ENCODE peak calls at places on chromosome 17, in nine cellular contexts. S is stomach, R is psoas muscle, D is astrocyte, A is body of pancreas, B is heart right ventricle, C is cardiac muscle cell, H is aorta, U is uterus. L is an unnamed sample.

GRCh38 chr17:49928126-49928800 is 40.7 kb upstream of the DLX4 start:
- DNase-seq in H (no peak), R (no peak), A (no peak), D (no peak), S (no peak), B (no peak), C (no peak), U (no peak), L (no peak)

GRCh38 chr17:74671031-74671771 is 41.5 kb downstream of the CD300LF start:
- DNase-seq in H (peak; percentile 91), D (peak; percentile 66), C (peak; percentile 95), A (peak; percentile 70), S (peak; percentile 64), U (peak; percentile 25), R (peak; percentile 74), B (peak; percentile 84), L (peak; percentile 33)

GRCh38 chr17:6639651-6640535 is 618 bp downstream of the KIAA0753 start:
- DNase-seq in D (peak; percentile 46), R (peak; percentile 47), C (peak; percentile 66), A (no peak), S (no peak), B (peak; percentile 21), U (peak; percentile 28), H (peak; percentile 78), L (peak; percentile 15)

GRCh38 chr17:14080847-14081251 is 11.5 kb downstream of the COX10 start:
- DNase-seq in B (no peak), R (no peak), U (no peak), D (no peak), S (no peak), H (no peak), C (no peak), A (no peak), L (no peak)

GRCh38 chr17:77836557-77837041 is 121.9 kb upstream of the TNRC6C start:
- DNase-seq in U (no peak), S (no peak), B (no peak), R (no peak), A (peak; percentile 78), H (no peak), D (peak; percentile 84), C (no peak), L (no peak)

GRCh38 chr17:8292639-8293395 is 2.4 kb downstream of the SLC25A35 start:
- DNase-seq in S (no peak), A (no peak), R (no peak), U (no peak), H (no peak), C (no peak), D (no peak), B (no peak), L (no peak)

GRCh38 chr17:16106161-16106891 is 106.7 kb downstream of the TTC19 start:
- DNase-seq in C (no peak), S (no peak), B (no peak), H (no peak), U (peak; percentile 74), A (no peak), R (no peak), D (peak; percentile 80), L (no peak)

GRCh38 chr17:9054611-9055010 is 33.3 kb downstream of the NTN1 start:
- DNase-seq in A (no peak), S (no peak), U (no peak), R (no peak), B (no peak), C (no peak), H (no peak), D (no peak), L (no peak)

GRCh38 chr17:79651266-79651665 is 40.4 kb upstream of the RBFOX3 start:
- DNase-seq in B (no peak), S (no peak), C (no peak), R (no peak), H (no peak), A (no peak), U (no peak), D (no peak), L (peak; percentile 28)

GRCh38 chr17:29401237-29401636 is 11.1 kb downstream of the TAOK1 start:
- DNase-seq in D (no peak), B (no peak), C (no peak), A (no peak), H (no peak), U (no peak), S (no peak), R (no peak), L (no peak)

GRCh38 chr17:79018045-79018695 is 5.8 kb upstream of the C1QTNF1 start:
- DNase-seq in U (no peak), A (no peak), H (peak; percentile 57), D (no peak), R (no peak), S (no peak), C (no peak), B (no peak), L (no peak)

GRCh38 chr17:2239882-2240430 is 63.6 kb downstream of the SMG6 start:
- DNase-seq in U (peak; percentile 89), D (peak; percentile 95), R (peak; percentile 72), A (peak; percentile 33), H (peak; percentile 89), B (no peak), S (peak; percentile 33), C (no peak), L (peak; percentile 62)

GRCh38 chr17:145671-146541 is 8.5 kb downstream of the SCGB1C2 start:
- DNase-seq in R (peak; percentile 12), S (peak; percentile 15), B (no peak), A (peak; percentile 1), D (no peak), C (no peak), H (peak; percentile 66), U (peak; percentile 14), L (no peak)

GRCh38 chr17:51085150-51085805 is 35.4 kb downstream of the SPAG9 start:
- DNase-seq in S (no peak), H (no peak), D (peak; percentile 26), C (no peak), B (no peak), U (no peak), A (no peak), R (no peak), L (no peak)

DNA sequence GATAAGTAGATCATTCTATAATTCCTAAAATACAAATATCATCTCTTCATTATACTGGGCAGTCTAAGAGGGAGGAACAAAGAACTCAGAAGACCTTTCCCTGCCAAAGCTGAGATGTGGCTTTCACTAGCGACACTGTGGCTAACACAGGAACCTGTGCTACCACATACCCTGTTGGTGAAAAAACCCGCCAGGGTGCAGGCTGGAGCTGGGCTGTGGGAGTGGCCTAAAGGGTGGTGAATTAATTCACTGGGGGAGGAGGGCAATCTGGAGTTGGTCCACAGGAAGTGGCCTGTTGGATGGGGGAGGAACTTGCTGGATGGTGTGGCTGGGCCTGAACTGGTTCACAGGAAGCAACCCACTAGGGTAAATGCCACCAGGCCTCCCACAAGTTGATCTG is 7.4 kb downstream of the ZNF594 start:
- DNase-seq in R (no peak), H (no peak), U (no peak), C (no peak), A (no peak), B (no peak), S (no peak), D (no peak), L (no peak)
- H3K9me3 ChIP-seq in R (peaks cover 93% of the 10 kb centered on the region), H (peaks cover 33% of the 10 kb centered on the region), U (peaks cover 4% of the 10 kb centered on the region), C (peaks cover 13% of the 10 kb centered on the region), A (no peaks in the 10 kb centered on the region), B (peaks cover 98% of the 10 kb centered on the region), S (peaks cover 76% of the 10 kb centered on the region), D (peaks cover 75% of the 10 kb centered on the region), L (peaks cover 42% of the 10 kb centered on the region)

GRCh38 chr17:72126575-72127486 is 6.0 kb downstream of the SOX9 start:
- DNase-seq in B (no peak), C (no peak), U (no peak), D (peak; percentile 89), A (peak; percentile 71), R (no peak), H (no peak), S (peak; percentile 61), L (peak; percentile 60)

GRCh38 chr17:72123964-72124791 is 3.4 kb downstream of the SOX9 start:
- DNase-seq in U (no peak), H (no peak), D (no peak), S (no peak), C (no peak), A (peak; percentile 16), R (no peak), B (peak; percentile 23), L (no peak)

GRCh38 chr17:72123496-72123963 is 2.7 kb downstream of the SOX9 start:
- DNase-seq in A (no peak), B (peak; percentile 32), H (no peak), U (no peak), R (no peak), S (peak; percentile 37), D (no peak), C (no peak), L (no peak)

GRCh38 chr17:72125226-72125651 is 4.4 kb downstream of the SOX9 start:
- DNase-seq in R (no peak), D (peak; percentile 53), S (no peak), A (no peak), U (no peak), H (no peak), C (peak; percentile 34), B (no peak), L (no peak)

DNA sequence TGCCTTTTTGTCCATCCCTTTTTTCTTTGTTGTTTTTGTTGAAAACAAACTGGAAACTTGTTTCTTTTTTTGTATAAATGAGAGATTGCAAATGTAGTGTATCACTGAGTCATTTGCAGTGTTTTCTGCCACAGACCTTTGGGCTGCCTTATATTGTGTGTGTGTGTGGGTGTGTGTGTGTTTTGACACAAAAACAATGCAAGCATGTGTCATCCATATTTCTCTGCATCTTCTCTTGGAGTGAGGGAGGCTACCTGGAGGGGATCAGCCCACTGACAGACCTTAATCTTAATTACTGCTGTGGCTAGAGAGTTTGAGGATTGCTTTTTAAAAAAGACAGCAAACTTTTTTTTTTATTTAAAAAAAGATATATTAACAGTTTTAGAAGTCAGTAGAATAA is 4.9 kb downstream of the SOX9 start:
- DNase-seq in D (peak; percentile 74), C (no peak), A (no peak), S (no peak), H (no peak), B (no peak), R (no peak), U (no peak), L (no peak)
- H3K27ac ChIP-seq in D (peak overlapping the region; percentile 79), C (no peak overlapping the region), A (peak overlapping the region; percentile 60), S (peak overlapping the region; percentile 68), H (no peak overlapping the region), B (peak overlapping the region; percentile 73), R (no peak overlapping the region), U (no peak overlapping the region), L (no peak overlapping the region)

GRCh38 chr17:71713846-71714245 is 407.0 kb upstream of the SOX9 start:
- DNase-seq in D (no peak), U (no peak), S (no peak), R (no peak), C (no peak), H (no peak), B (no peak), A (no peak), L (no peak)

GRCh38 chr17:71709271-71709670 is 411.5 kb upstream of the SOX9 start:
- DNase-seq in U (no peak), C (no peak), R (no peak), B (no peak), H (no peak), S (no peak), D (peak; percentile 6), A (no peak), L (peak; percentile 5)

GRCh38 chr17:71709974-71710373 is 410.8 kb upstream of the SOX9 start:
- DNase-seq in D (peak; percentile 20), R (no peak), B (no peak), S (no peak), H (no peak), C (no peak), U (no peak), A (no peak), L (no peak)
- H3K9me3 ChIP-seq in D (no peaks in the 10 kb centered on the region), R (no peaks in the 10 kb centered on the region), B (no peaks in the 10 kb centered on the region), S (no peaks in the 10 kb centered on the region), H (no peaks in the 10 kb centered on the region), C (no peaks in the 10 kb centered on the region), U (no peaks in the 10 kb centered on the region), A (no peaks in the 10 kb centered on the region), L (peaks cover 2% of the 10 kb centered on the region)

GRCh38 chr17:19900809-19901208 is 33.1 kb upstream of the ULK2 start:
- DNase-seq in H (no peak), D (no peak), S (no peak), A (no peak), B (no peak), C (no peak), U (no peak), R (no peak), L (no peak)
- H3K27ac ChIP-seq in H (no peak overlapping the region), D (no peak overlapping the region), S (no peak overlapping the region), A (no peak overlapping the region), B (no peak overlapping the region), C (no peak overlapping the region), U (no peak overlapping the region), R (no peak overlapping the region), L (no peak overlapping the region)